ENCODE peak calls at places on chromosomes 16 and 17, in five cellular contexts. I is CD8-positive, alpha-beta T cell; X is GM10248; G is heart left ventricle; J is AG10803. H is an unnamed sample.

GRCh38 chr16:88940196-88941050 is 36.6 kb downstream of the CBFA2T3 start:
- DNase-seq in G (peak), J (no peak), X (peak), I (no peak), H (no peak)

GRCh38 chr16:88047462-88047861 is 96.2 kb downstream of the BANP start:
- DNase-seq in X (no peak), I (no peak), J (no peak), G (peak), H (no peak)

GRCh38 chr17:37607637-37608368 is 1.4 kb downstream of the SYNRG start:
- DNase-seq in G (no peak), I (peak), X (peak), J (no peak), H (no peak)

GRCh38 chr17:81010935-81011334 is 19.3 kb downstream of the CHMP6 start:
- DNase-seq in I (no peak), J (no peak), G (no peak), X (no peak), H (no peak)

GRCh38 chr16:54447606-54448440 is 161.2 kb upstream of the IRX3 start:
- DNase-seq in G (no peak), I (no peak), J (peak), X (no peak), H (peak)

GRCh38 chr17:5868916-5869475 is 201.2 kb upstream of the WSCD1 start:
- DNase-seq in G (no peak), J (no peak), I (no peak), X (no peak), H (no peak)

GRCh38 chr16:85010931-85011845 is at the start of gene ZDHHC7:
- DNase-seq in J (peak), X (peak), I (peak), G (peak), H (peak)

GRCh38 chr16:81745704-81746558 is 33.2 kb upstream of the PLCG2 start:
- DNase-seq in G (peak), I (peak), J (peak), X (peak), H (peak)

GRCh38 chr16:56851671-56852400 is 13.2 kb upstream of the SLC12A3 start:
- DNase-seq in G (no peak), I (no peak), J (peak), X (no peak), H (no peak)

GRCh38 chr17:71632328-71632727 is 488.5 kb upstream of the SOX9 start:
- DNase-seq in X (no peak), G (no peak), J (peak), I (no peak), H (no peak)

GRCh38 chr16:56506941-56507340 is 12.9 kb downstream of the BBS2 start:
- DNase-seq in I (no peak), J (peak), G (no peak), X (no peak), H (no peak)

GRCh38 chr16:27822529-27823437 is 240.7 kb downstream of the GSG1L start:
- DNase-seq in I (no peak), G (no peak), J (no peak), X (no peak), H (no peak)

GRCh38 chr16:77722315-77723107 is at the start of gene NUDT7:
- DNase-seq in G (peak), I (peak), J (peak), X (peak), H (peak)
- TF ChIP-seq CTCF in G (peak), I (no peak), J (peak), X (peak), H (no peak)

DNA sequence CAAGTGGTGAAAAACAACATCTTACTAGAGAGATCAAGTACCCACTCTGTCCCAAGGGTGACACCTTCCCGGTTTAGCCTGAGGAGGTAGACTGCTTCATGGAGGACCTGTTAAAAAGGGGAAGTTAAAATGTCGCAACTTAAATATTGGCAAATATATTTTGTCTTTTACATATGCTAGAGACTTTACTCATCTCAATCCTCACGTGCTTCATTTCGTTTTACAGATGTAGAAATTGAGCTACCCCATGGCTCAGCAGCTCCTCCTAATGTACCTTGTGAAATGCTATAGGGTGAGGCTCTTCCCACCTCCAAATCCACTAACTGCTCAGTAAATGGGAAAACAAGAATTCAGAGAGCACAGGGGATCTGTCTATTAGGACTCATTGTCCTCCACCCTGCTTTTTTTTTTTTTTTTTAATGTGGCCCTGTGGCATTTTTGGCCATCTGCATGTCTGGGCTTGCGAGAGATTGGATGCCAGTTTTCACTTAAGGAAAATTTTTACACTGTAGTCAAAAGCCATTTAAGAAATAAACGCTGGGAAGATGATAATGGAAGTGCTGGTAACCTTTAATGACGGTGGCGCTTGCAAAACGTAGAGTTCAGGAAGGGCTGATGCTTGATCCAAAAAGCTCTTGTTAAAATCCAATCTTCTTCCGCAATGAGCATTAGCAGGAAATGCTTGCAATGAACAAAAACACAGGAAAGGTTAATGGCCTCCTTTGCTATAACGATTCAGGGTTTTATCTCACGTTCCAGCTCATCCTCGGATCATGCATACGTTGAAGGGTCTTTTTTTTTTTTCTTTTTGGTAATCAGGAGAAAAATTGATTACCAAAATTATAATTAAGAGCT is 39.8 kb downstream of the HSBP1 start:
- DNase-seq in G (no peak), X (no peak), J (no peak), I (no peak), H (peak)
- TF ChIP-seq CTCF in G (no peak), X (no peak), J (no peak), I (no peak), H (no peak)

GRCh38 chr17:66040402-66040801 is 151.5 kb downstream of the CEP112 start:
- DNase-seq in J (no peak), X (no peak), G (no peak), I (no peak), H (peak)
- TF ChIP-seq CTCF in J (no peak), X (no peak), G (no peak), I (no peak), H (no peak)

GRCh38 chr17:74737299-74738050 is 419 bp downstream of the RAB37 start:
- DNase-seq in X (peak), J (no peak), G (peak), I (peak), H (no peak)
- TF ChIP-seq CTCF in X (peak), J (peak), G (peak), I (peak), H (peak)

GRCh38 chr17:63790057-63790456 is 16.1 kb downstream of the DDX42 start:
- DNase-seq in G (no peak), J (no peak), X (no peak), I (no peak), H (no peak)

GRCh38 chr17:63786961-63787711 is 13.2 kb downstream of the DDX42 start:
- DNase-seq in X (no peak), J (no peak), G (no peak), I (no peak), H (peak)

DNA sequence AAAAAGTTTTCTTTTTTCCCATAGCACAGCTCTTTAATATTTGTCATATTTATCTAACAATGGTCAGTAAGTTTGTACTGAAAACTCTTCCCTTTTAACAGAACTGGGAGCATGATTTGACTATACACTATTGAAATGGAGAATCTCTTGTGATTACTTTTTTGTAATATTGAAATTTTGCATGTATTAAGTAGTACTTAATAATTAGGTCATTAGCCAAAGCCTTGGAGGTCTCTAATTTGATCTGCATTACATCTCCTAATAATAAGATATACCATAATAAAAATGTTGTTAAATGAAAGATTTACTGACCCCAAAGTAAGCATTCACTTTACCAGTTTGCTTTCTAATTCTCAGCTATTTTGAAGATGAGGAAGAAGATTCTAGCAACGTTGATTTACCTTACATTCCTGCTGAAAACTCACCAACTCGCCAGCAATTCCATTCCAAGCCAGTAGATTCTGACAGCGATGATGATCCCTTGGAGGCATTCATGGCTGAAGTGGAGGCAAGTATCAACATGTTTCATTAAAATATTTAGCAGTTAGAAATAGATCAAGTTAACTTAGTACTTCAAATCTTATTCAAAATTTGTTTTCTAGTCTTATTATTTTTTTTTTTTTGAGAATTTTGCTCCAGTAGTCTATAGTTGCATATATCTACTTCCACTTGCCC is 18.2 kb downstream of the DDX42 start:
- DNase-seq in J (no peak), X (no peak), G (no peak), I (no peak), H (peak)
- TF ChIP-seq CTCF in J (no peak), X (no peak), G (no peak), I (no peak), H (no peak)

GRCh38 chr16:2056077-2056476 is 8.3 kb downstream of the TSC2 start:
- DNase-seq in G (no peak), I (no peak), J (peak), X (no peak), H (no peak)
- TF ChIP-seq CTCF in G (peak), I (no peak), J (peak), X (peak), H (no peak)

GRCh38 chr17:3692346-3692745 is 3.6 kb downstream of the P2RX5 start:
- DNase-seq in G (no peak), I (no peak), X (no peak), J (no peak), H (no peak)
- TF ChIP-seq CTCF in G (no peak), I (no peak), X (no peak), J (no peak), H (no peak)

GRCh38 chr16:55502801-55503366 is 6.0 kb upstream of the LPCAT2 start:
- DNase-seq in G (peak), X (peak), J (peak), I (no peak), H (peak)

GRCh38 chr16:55503726-55504553 is 4.9 kb upstream of the LPCAT2 start:
- DNase-seq in X (no peak), G (no peak), I (no peak), J (no peak), H (no peak)

GRCh38 chr16:55499281-55499680 is 9.6 kb upstream of the LPCAT2 start:
- DNase-seq in J (no peak), I (no peak), X (no peak), G (no peak), H (no peak)

GRCh38 chr16:55499951-55500350 is 8.9 kb upstream of the LPCAT2 start:
- DNase-seq in I (no peak), J (peak), G (no peak), X (peak), H (peak)

DNA sequence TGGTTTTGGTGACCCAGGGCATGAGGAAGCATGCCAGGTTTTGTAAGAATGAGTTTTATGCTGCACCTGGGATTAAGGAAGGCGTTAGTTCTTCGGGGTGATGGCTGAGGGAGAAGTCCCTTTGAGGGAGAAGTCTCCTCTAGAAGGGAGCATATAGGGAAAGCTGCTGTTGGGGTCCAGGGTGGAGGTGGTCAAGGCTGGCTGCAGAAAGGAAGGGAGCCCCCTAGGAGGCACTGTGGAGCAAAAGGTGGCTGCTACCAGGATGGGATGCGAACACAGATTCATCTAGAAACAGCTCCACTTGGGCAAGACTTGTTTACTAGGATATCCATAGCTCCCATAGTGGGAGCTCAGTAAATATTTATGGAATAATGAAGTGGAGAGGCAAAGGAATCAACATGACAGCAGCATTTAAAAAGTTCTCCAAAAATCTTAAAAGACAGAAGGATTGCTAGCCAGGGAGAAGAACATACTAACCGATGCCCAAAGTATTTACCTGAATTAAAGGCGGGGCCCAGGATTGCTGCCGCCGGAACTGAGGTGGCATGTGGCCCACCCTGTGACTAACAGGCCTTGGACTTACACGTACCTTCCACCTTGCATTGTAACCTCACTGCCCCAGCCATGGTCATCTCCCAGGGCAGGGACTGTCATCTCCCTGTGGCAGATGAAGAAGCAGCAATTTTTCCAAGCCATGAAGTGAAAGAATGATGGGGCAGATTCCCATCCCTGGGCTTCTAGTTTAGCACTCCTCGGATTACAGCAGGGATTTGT is 7.1 kb upstream of the LPCAT2 start:
- DNase-seq in G (no peak), I (no peak), J (no peak), X (peak), H (no peak)
- TF ChIP-seq CTCF in G (no peak), I (no peak), J (peak), X (no peak), H (peak)

GRCh38 chr16:66099261-66099660 is 267.2 kb upstream of the CDH5 start:
- DNase-seq in G (no peak), I (no peak), X (no peak), J (no peak), H (no peak)

GRCh38 chr16:66091462-66091861 is 275.0 kb upstream of the CDH5 start:
- DNase-seq in X (no peak), I (no peak), J (peak), G (no peak), H (no peak)

GRCh38 chr16:66093217-66093616 is 273.3 kb upstream of the CDH5 start:
- DNase-seq in G (no peak), J (peak), I (no peak), X (no peak), H (no peak)

GRCh38 chr16:66097746-66098145 is 268.7 kb upstream of the CDH5 start:
- DNase-seq in G (no peak), J (no peak), I (no peak), X (no peak), H (no peak)

GRCh38 chr16:66095676-66096075 is 270.8 kb upstream of the CDH5 start:
- DNase-seq in I (no peak), J (no peak), X (no peak), G (no peak), H (no peak)
- TF ChIP-seq CTCF in I (no peak), J (no peak), X (no peak), G (no peak), H (no peak)

GRCh38 chr16:8854298-8854948 is 14.4 kb downstream of the CARHSP1 start:
- DNase-seq in G (no peak), I (no peak), X (no peak), J (no peak), H (no peak)

GRCh38 chr16:8853611-8854010 is 15.2 kb downstream of the CARHSP1 start:
- DNase-seq in G (no peak), I (no peak), X (no peak), J (no peak), H (no peak)

GRCh38 chr16:8853150-8853549 is 15.7 kb downstream of the CARHSP1 start:
- DNase-seq in J (no peak), G (no peak), X (no peak), I (no peak), H (no peak)

GRCh38 chr16:8855972-8856371 is 12.8 kb downstream of the CARHSP1 start:
- DNase-seq in X (no peak), I (no peak), G (no peak), J (no peak), H (no peak)

DNA sequence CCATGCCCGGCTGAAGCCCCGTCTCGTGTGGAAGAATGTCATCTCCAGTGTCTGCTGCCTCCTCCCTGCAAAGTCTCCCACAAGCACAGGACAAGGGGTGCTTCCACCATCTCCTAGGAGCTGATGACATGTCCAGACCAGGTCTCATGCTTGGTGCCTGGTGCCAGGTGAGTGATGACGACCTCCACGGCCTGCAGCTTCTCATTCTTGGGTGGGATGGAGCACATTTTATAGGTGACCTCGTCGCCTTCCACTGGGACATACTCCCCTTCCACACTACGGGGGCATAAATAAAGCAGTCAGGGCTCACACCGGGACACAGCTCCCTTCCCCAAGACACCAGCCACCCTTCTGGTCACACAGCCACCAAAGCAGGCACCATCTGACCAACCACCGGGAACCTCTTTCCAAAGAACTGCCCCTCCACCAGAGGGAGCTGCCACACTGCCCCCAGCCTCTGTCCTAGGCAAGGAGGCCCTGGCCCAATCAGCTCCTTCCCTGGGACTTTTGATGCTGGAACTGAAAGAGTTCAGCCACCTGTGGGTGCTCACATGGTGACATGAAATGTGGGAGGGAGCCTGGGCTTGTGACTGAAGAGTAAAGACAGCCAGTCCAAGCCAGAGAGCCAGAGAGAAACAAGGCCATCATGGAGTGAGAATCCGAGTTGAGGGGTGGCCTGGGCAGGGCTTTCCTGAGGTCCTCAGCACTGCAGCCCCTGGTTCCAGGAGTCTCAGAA is 13.6 kb downstream of the CARHSP1 start:
- DNase-seq in I (no peak), G (no peak), J (no peak), X (no peak), H (no peak)
- TF ChIP-seq CTCF in I (no peak), G (no peak), J (no peak), X (no peak), H (peak)